ENCODE peak calls at places on chromosomes 6 and 20, in seven cellular contexts. One of them, this sample, is unnamed.

GRCh38 chr6:141824258-141824795 is 308.4 kb upstream of the GJE1 start:
- DNase-seq in heart right ventricle: no peak
- DNase-seq in coronary artery: no peak
- DNase-seq in left ventricle myocardium inferior: no peak
- DNase-seq in heart left ventricle: no peak
- DNase-seq in uterus: no peak
- DNase-seq in GM12878: no peak
- DNase-seq in this sample: no peak

GRCh38 chr6:166461821-166462460 is 79.2 kb upstream of the MPC1 start:
- DNase-seq in left ventricle myocardium inferior: no peak
- DNase-seq in uterus: no peak
- DNase-seq in heart right ventricle: no peak
- DNase-seq in GM12878: no peak
- DNase-seq in heart left ventricle: no peak
- DNase-seq in coronary artery: no peak
- DNase-seq in this sample: no peak

GRCh38 chr6:76684881-76685280 is 612.4 kb upstream of the IMPG1 start:
- DNase-seq in heart left ventricle: no peak
- DNase-seq in uterus: no peak
- DNase-seq in left ventricle myocardium inferior: no peak
- DNase-seq in heart right ventricle: no peak
- DNase-seq in GM12878: no peak
- DNase-seq in coronary artery: no peak
- DNase-seq in this sample: no peak

GRCh38 chr6:84033523-84034451 is at the start of gene MRAP2:
- DNase-seq in heart right ventricle: no peak
- DNase-seq in GM12878: no peak
- DNase-seq in uterus: no peak
- DNase-seq in heart left ventricle: no peak
- DNase-seq in coronary artery: no peak
- DNase-seq in left ventricle myocardium inferior: peak
- DNase-seq in this sample: peak

GRCh38 chr20:23915844-23916243 is 36.3 kb upstream of the CST5 start:
- DNase-seq in coronary artery: peak
- DNase-seq in uterus: no peak
- DNase-seq in heart left ventricle: no peak
- DNase-seq in heart right ventricle: no peak
- DNase-seq in left ventricle myocardium inferior: no peak
- DNase-seq in GM12878: no peak
- DNase-seq in this sample: no peak

GRCh38 chr6:128208078-128208477 is 307.2 kb upstream of the THEMIS start:
- DNase-seq in heart right ventricle: no peak
- DNase-seq in uterus: no peak
- DNase-seq in coronary artery: no peak
- DNase-seq in GM12878: no peak
- DNase-seq in heart left ventricle: no peak
- DNase-seq in left ventricle myocardium inferior: no peak
- DNase-seq in this sample: no peak

GRCh38 chr6:158143700-158144099 is 24.4 kb downstream of the SERAC1 start:
- DNase-seq in uterus: no peak
- DNase-seq in heart right ventricle: no peak
- DNase-seq in left ventricle myocardium inferior: no peak
- DNase-seq in GM12878: no peak
- DNase-seq in coronary artery: no peak
- DNase-seq in heart left ventricle: no peak
- DNase-seq in this sample: no peak

GRCh38 chr6:5093231-5094015 is 8.3 kb downstream of the PPP1R3G start:
- DNase-seq in left ventricle myocardium inferior: no peak
- DNase-seq in heart right ventricle: peak
- DNase-seq in uterus: no peak
- DNase-seq in heart left ventricle: no peak
- DNase-seq in GM12878: no peak
- DNase-seq in coronary artery: no peak
- DNase-seq in this sample: no peak

GRCh38 chr6:106693343-106693742 is 64.0 kb downstream of the QRSL1 start:
- DNase-seq in GM12878: no peak
- DNase-seq in uterus: no peak
- DNase-seq in coronary artery: no peak
- DNase-seq in left ventricle myocardium inferior: no peak
- DNase-seq in heart left ventricle: no peak
- DNase-seq in heart right ventricle: no peak
- DNase-seq in this sample: no peak

GRCh38 chr20:56554869-56555268 is 21.8 kb downstream of the FAM209B start:
- DNase-seq in uterus: peak
- DNase-seq in GM12878: peak
- DNase-seq in heart left ventricle: no peak
- DNase-seq in coronary artery: no peak
- DNase-seq in left ventricle myocardium inferior: no peak
- DNase-seq in heart right ventricle: peak
- DNase-seq in this sample: no peak

GRCh38 chr6:108559884-108560462 is 744 bp upstream of the FOXO3 start:
- DNase-seq in left ventricle myocardium inferior: no peak
- DNase-seq in heart left ventricle: no peak
- DNase-seq in heart right ventricle: peak
- DNase-seq in GM12878: no peak
- DNase-seq in uterus: peak
- DNase-seq in coronary artery: peak
- DNase-seq in this sample: peak

GRCh38 chr6:83384751-83385150 is 46.1 kb downstream of the ME1 start:
- DNase-seq in heart left ventricle: no peak
- DNase-seq in coronary artery: no peak
- DNase-seq in uterus: no peak
- DNase-seq in heart right ventricle: no peak
- DNase-seq in left ventricle myocardium inferior: no peak
- DNase-seq in GM12878: no peak
- DNase-seq in this sample: no peak

GRCh38 chr6:123808556-123808955 is 4.9 kb downstream of the NKAIN2 start:
- DNase-seq in heart right ventricle: no peak
- DNase-seq in GM12878: no peak
- DNase-seq in coronary artery: no peak
- DNase-seq in uterus: no peak
- DNase-seq in heart left ventricle: no peak
- DNase-seq in left ventricle myocardium inferior: no peak
- DNase-seq in this sample: no peak

GRCh38 chr20:57707320-57707719 is 2.5 kb downstream of the PMEPA1 start:
- DNase-seq in heart right ventricle: no peak
- DNase-seq in left ventricle myocardium inferior: no peak
- DNase-seq in heart left ventricle: no peak
- DNase-seq in coronary artery: no peak
- DNase-seq in uterus: no peak
- DNase-seq in GM12878: no peak
- DNase-seq in this sample: no peak
- H3K27ac ChIP-seq in heart right ventricle: no peak
- H3K27ac ChIP-seq in left ventricle myocardium inferior: peak
- H3K27ac ChIP-seq in heart left ventricle: peak
- H3K27ac ChIP-seq in coronary artery: peak
- H3K27ac ChIP-seq in uterus: peak
- H3K27ac ChIP-seq in GM12878: no peak
- H3K27ac ChIP-seq in this sample: no peak

GRCh38 chr6:133806358-133806757 is 82.6 kb upstream of the TCF21 start:
- DNase-seq in heart right ventricle: no peak
- DNase-seq in GM12878: no peak
- DNase-seq in coronary artery: no peak
- DNase-seq in heart left ventricle: no peak
- DNase-seq in left ventricle myocardium inferior: no peak
- DNase-seq in uterus: no peak
- DNase-seq in this sample: no peak
- TF ChIP-seq CTCF in heart right ventricle: no peak
- TF ChIP-seq CTCF in GM12878: no peak
- TF ChIP-seq CTCF in coronary artery: no peak
- TF ChIP-seq CTCF in heart left ventricle: no peak
- TF ChIP-seq CTCF in left ventricle myocardium inferior: no peak
- TF ChIP-seq CTCF in uterus: no peak
- TF ChIP-seq CTCF in this sample: no peak

GRCh38 chr20:40990542-40991120 is 38.0 kb upstream of the TOP1 start:
- DNase-seq in heart left ventricle: peak
- DNase-seq in heart right ventricle: peak
- DNase-seq in GM12878: peak
- DNase-seq in left ventricle myocardium inferior: peak
- DNase-seq in uterus: peak
- DNase-seq in coronary artery: no peak
- DNase-seq in this sample: peak

GRCh38 chr20:40996326-40996725 is 32.3 kb upstream of the TOP1 start:
- DNase-seq in GM12878: no peak
- DNase-seq in uterus: no peak
- DNase-seq in left ventricle myocardium inferior: no peak
- DNase-seq in heart right ventricle: no peak
- DNase-seq in coronary artery: no peak
- DNase-seq in heart left ventricle: no peak
- DNase-seq in this sample: no peak

GRCh38 chr20:40993794-40994540 is 34.7 kb upstream of the TOP1 start:
- DNase-seq in uterus: no peak
- DNase-seq in coronary artery: no peak
- DNase-seq in left ventricle myocardium inferior: no peak
- DNase-seq in GM12878: no peak
- DNase-seq in heart right ventricle: no peak
- DNase-seq in heart left ventricle: no peak
- DNase-seq in this sample: no peak

GRCh38 chr20:40991181-40991889 is 37.3 kb upstream of the TOP1 start:
- DNase-seq in heart right ventricle: peak
- DNase-seq in GM12878: peak
- DNase-seq in left ventricle myocardium inferior: no peak
- DNase-seq in coronary artery: no peak
- DNase-seq in heart left ventricle: no peak
- DNase-seq in uterus: no peak
- DNase-seq in this sample: peak

DNA sequence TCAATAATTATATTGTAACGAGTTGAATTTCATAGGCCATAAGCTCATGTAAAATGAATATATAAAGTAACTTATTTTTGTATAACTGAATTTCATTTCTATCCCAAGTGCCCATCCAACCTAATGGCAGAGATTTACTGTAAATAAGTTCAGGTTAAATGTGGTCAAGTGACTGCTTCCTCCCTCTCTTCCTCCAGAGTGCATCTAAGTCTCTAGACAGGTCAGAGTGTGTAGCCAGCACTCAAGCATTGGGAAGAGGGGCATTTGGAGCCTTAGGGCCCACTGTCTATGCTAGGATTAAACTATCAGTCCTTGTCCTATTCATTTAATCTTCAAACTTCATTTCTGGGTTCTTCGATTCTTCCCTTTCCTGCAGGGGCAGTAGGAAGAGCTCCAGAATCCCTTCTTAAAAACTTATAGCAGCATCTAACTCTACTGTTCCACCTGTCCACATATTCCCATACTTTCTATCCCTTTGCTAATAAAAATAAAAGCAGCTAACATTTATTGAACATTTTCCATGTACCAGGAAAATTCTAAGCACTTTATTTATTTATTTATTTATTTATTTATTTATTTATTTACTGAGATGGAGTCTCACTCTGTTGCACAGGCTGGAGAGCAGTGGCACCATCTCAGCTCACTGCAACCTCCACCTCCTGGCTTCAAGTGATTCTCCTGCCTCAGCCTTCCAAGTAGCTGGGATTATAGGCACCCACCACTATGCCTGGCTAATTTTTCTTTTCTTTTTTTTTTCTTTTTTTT is 36.1 kb upstream of the TOP1 start:
- DNase-seq in uterus: no peak
- DNase-seq in heart right ventricle: no peak
- DNase-seq in heart left ventricle: no peak
- DNase-seq in left ventricle myocardium inferior: no peak
- DNase-seq in coronary artery: no peak
- DNase-seq in GM12878: no peak
- DNase-seq in this sample: no peak
- H3K27ac ChIP-seq in uterus: no peak
- H3K27ac ChIP-seq in heart right ventricle: no peak
- H3K27ac ChIP-seq in heart left ventricle: no peak
- H3K27ac ChIP-seq in left ventricle myocardium inferior: no peak
- H3K27ac ChIP-seq in coronary artery: no peak
- H3K27ac ChIP-seq in GM12878: peak
- H3K27ac ChIP-seq in this sample: no peak

GRCh38 chr20:34070079-34070439 is 42.0 kb downstream of the EIF2S2 start:
- DNase-seq in coronary artery: no peak
- DNase-seq in uterus: no peak
- DNase-seq in heart right ventricle: no peak
- DNase-seq in left ventricle myocardium inferior: no peak
- DNase-seq in GM12878: no peak
- DNase-seq in heart left ventricle: no peak
- DNase-seq in this sample: no peak
- TF ChIP-seq CTCF in coronary artery: peak
- TF ChIP-seq CTCF in uterus: no peak
- TF ChIP-seq CTCF in heart right ventricle: no peak
- TF ChIP-seq CTCF in left ventricle myocardium inferior: peak
- TF ChIP-seq CTCF in GM12878: no peak
- TF ChIP-seq CTCF in heart left ventricle: no peak
- TF ChIP-seq CTCF in this sample: no peak

GRCh38 chr20:31569163-31570020 is 35.7 kb upstream of the ID1 start:
- DNase-seq in left ventricle myocardium inferior: peak
- DNase-seq in uterus: peak
- DNase-seq in heart right ventricle: peak
- DNase-seq in heart left ventricle: peak
- DNase-seq in GM12878: no peak
- DNase-seq in coronary artery: no peak
- DNase-seq in this sample: peak

GRCh38 chr20:31570021-31570463 is 35.0 kb upstream of the ID1 start:
- DNase-seq in GM12878: no peak
- DNase-seq in coronary artery: no peak
- DNase-seq in heart left ventricle: no peak
- DNase-seq in left ventricle myocardium inferior: no peak
- DNase-seq in uterus: no peak
- DNase-seq in heart right ventricle: no peak
- DNase-seq in this sample: no peak

GRCh38 chr20:31572701-31573554 is 32.2 kb upstream of the ID1 start:
- DNase-seq in heart right ventricle: peak
- DNase-seq in GM12878: peak
- DNase-seq in uterus: peak
- DNase-seq in coronary artery: peak
- DNase-seq in left ventricle myocardium inferior: peak
- DNase-seq in heart left ventricle: peak
- DNase-seq in this sample: peak

GRCh38 chr20:31572042-31572700 is 32.9 kb upstream of the ID1 start:
- DNase-seq in uterus: no peak
- DNase-seq in heart right ventricle: no peak
- DNase-seq in GM12878: no peak
- DNase-seq in heart left ventricle: no peak
- DNase-seq in coronary artery: no peak
- DNase-seq in left ventricle myocardium inferior: peak
- DNase-seq in this sample: no peak

GRCh38 chr20:31570735-31571617 is 34.1 kb upstream of the ID1 start:
- DNase-seq in coronary artery: no peak
- DNase-seq in uterus: no peak
- DNase-seq in left ventricle myocardium inferior: no peak
- DNase-seq in GM12878: no peak
- DNase-seq in heart left ventricle: peak
- DNase-seq in heart right ventricle: no peak
- DNase-seq in this sample: no peak
- H3K27ac ChIP-seq in coronary artery: peak
- H3K27ac ChIP-seq in uterus: peak
- H3K27ac ChIP-seq in left ventricle myocardium inferior: peak
- H3K27ac ChIP-seq in GM12878: no peak
- H3K27ac ChIP-seq in heart left ventricle: peak
- H3K27ac ChIP-seq in heart right ventricle: peak
- H3K27ac ChIP-seq in this sample: peak

This sample was measured in lower lobe of right lung.